ENCODE peak calls at places on chromosome 6, in five cellular contexts. H is uterus; L is naive B cell; D is erythroblast; B is stimulated activated CD4-positive, alpha-beta T cell treated with anti-CD3 and anti-CD28 coated beads, Interleukin-1b, Interleukin-23, amount 100 ng/mL, for 24 hours. U is an unnamed sample.

GRCh38 chr6:47478233-47479155 is 905 bp downstream of the CD2AP start:
- DNase-seq in D (peak; percentile 73), B (no peak), H (no peak), L (peak; percentile 19), U (no peak)

GRCh38 chr6:17816921-17817611 is 110.3 kb upstream of the NUP153 start:
- DNase-seq in L (no peak), H (no peak), D (no peak), B (no peak), U (peak; percentile 89)

GRCh38 chr6:110689275-110689935 is 125.9 kb downstream of the CDK19 start:
- DNase-seq in D (no peak), B (no peak), H (no peak), L (no peak), U (peak; percentile 8)

GRCh38 chr6:116624036-116624805 is 7.9 kb downstream of the RSPH4A start:
- DNase-seq in L (no peak), H (no peak), D (peak; percentile 10), B (no peak), U (peak; percentile 37)

GRCh38 chr6:160042788-160043301 is 74.0 kb downstream of the IGF2R start:
- DNase-seq in H (no peak), D (no peak), L (no peak), B (no peak), U (no peak)

GRCh38 chr6:39865011-39865888 is 69.0 kb downstream of the MOCS1 start:
- DNase-seq in H (peak; percentile 80), D (peak; percentile 72), L (peak; percentile 10), B (peak; percentile 29), U (peak; percentile 32)

GRCh38 chr6:40299666-40300065 is 287.5 kb downstream of the LRFN2 start:
- DNase-seq in H (no peak), D (no peak), L (no peak), B (no peak), U (peak; percentile 37)

GRCh38 chr6:151905854-151906253 is 98.4 kb downstream of the ESR1 start:
- DNase-seq in H (no peak), L (no peak), D (no peak), B (no peak), U (no peak)

GRCh38 chr6:32170294-32170693 is 5.6 kb downstream of the AGPAT1 start:
- DNase-seq in H (no peak), B (no peak), D (no peak), L (no peak), U (no peak)